ENCODE peak calls at places on chromosome 22, in eight cellular contexts. One of them, this sample, is unnamed.
A peak's percentile ranks its signal among the peaks of the same experiment; 100 is the strongest.

GRCh38 chr22:37241351-37242142 is 2.5 kb downstream of the RAC2 start:
- DNase-seq in CD4-positive, alpha-beta memory T cell: peak; percentile 54
- DNase-seq in activated T-helper 2 cell treated with anti-CD3 and anti-CD28 coated beads, Interferon-gamma antibody, Interleukin-2, Interleukin-4, amounts not matched to agents 10 μg/mL and 5 μg/mL and 100 μg/mL, durations not matched to agents 14 hours and 24 hours and 36 hours: no peak
- DNase-seq in left colon: no peak
- DNase-seq in neural crest cell: no peak
- DNase-seq in progenitor cell of endocrine pancreas: no peak
- DNase-seq in NCI-H1694: no peak
- DNase-seq in stimulated activated CD4-positive, alpha-beta T cell treated with anti-CD3 and anti-CD28 coated beads, Interleukin-15, amount 100 ng/mL, for 1 hour: no peak
- DNase-seq in this sample: no peak

GRCh38 chr22:37240941-37241320 is 3.1 kb downstream of the RAC2 start:
- DNase-seq in NCI-H1694: no peak
- DNase-seq in activated T-helper 2 cell treated with anti-CD3 and anti-CD28 coated beads, Interferon-gamma antibody, Interleukin-2, Interleukin-4, amounts not matched to agents 10 μg/mL and 5 μg/mL and 100 μg/mL, durations not matched to agents 14 hours and 24 hours and 36 hours: no peak
- DNase-seq in neural crest cell: no peak
- DNase-seq in left colon: no peak
- DNase-seq in stimulated activated CD4-positive, alpha-beta T cell treated with anti-CD3 and anti-CD28 coated beads, Interleukin-15, amount 100 ng/mL, for 1 hour: no peak
- DNase-seq in CD4-positive, alpha-beta memory T cell: no peak
- DNase-seq in progenitor cell of endocrine pancreas: no peak
- DNase-seq in this sample: no peak

GRCh38 chr22:25564979-25565677 is 653 bp downstream of the GRK3 start:
- DNase-seq in left colon: no peak
- DNase-seq in neural crest cell: peak; percentile 40
- DNase-seq in NCI-H1694: no peak
- DNase-seq in CD4-positive, alpha-beta memory T cell: peak; percentile 0
- DNase-seq in progenitor cell of endocrine pancreas: peak; percentile 22
- DNase-seq in stimulated activated CD4-positive, alpha-beta T cell treated with anti-CD3 and anti-CD28 coated beads, Interleukin-15, amount 100 ng/mL, for 1 hour: no peak
- DNase-seq in activated T-helper 2 cell treated with anti-CD3 and anti-CD28 coated beads, Interferon-gamma antibody, Interleukin-2, Interleukin-4, amounts not matched to agents 10 μg/mL and 5 μg/mL and 100 μg/mL, durations not matched to agents 14 hours and 24 hours and 36 hours: peak; percentile 29
- DNase-seq in this sample: peak; percentile 30

GRCh38 chr22:22103078-22103593 is 120.5 kb upstream of the TOP3B start:
- DNase-seq in neural crest cell: peak; percentile 34
- DNase-seq in progenitor cell of endocrine pancreas: no peak
- DNase-seq in activated T-helper 2 cell treated with anti-CD3 and anti-CD28 coated beads, Interferon-gamma antibody, Interleukin-2, Interleukin-4, amounts not matched to agents 10 μg/mL and 5 μg/mL and 100 μg/mL, durations not matched to agents 14 hours and 24 hours and 36 hours: no peak
- DNase-seq in CD4-positive, alpha-beta memory T cell: no peak
- DNase-seq in left colon: no peak
- DNase-seq in NCI-H1694: no peak
- DNase-seq in stimulated activated CD4-positive, alpha-beta T cell treated with anti-CD3 and anti-CD28 coated beads, Interleukin-15, amount 100 ng/mL, for 1 hour: no peak
- DNase-seq in this sample: peak; percentile 35

GRCh38 chr22:49358041-49358440 is 469.6 kb downstream of the BRD1 start:
- DNase-seq in progenitor cell of endocrine pancreas: no peak
- DNase-seq in neural crest cell: no peak
- DNase-seq in activated T-helper 2 cell treated with anti-CD3 and anti-CD28 coated beads, Interferon-gamma antibody, Interleukin-2, Interleukin-4, amounts not matched to agents 10 μg/mL and 5 μg/mL and 100 μg/mL, durations not matched to agents 14 hours and 24 hours and 36 hours: no peak
- DNase-seq in stimulated activated CD4-positive, alpha-beta T cell treated with anti-CD3 and anti-CD28 coated beads, Interleukin-15, amount 100 ng/mL, for 1 hour: no peak
- DNase-seq in CD4-positive, alpha-beta memory T cell: no peak
- DNase-seq in left colon: no peak
- DNase-seq in NCI-H1694: no peak
- DNase-seq in this sample: no peak

GRCh38 chr22:42991010-42991651 is 23.8 kb downstream of the PACSIN2 start:
- DNase-seq in progenitor cell of endocrine pancreas: no peak
- DNase-seq in neural crest cell: no peak
- DNase-seq in left colon: peak; percentile 72
- DNase-seq in stimulated activated CD4-positive, alpha-beta T cell treated with anti-CD3 and anti-CD28 coated beads, Interleukin-15, amount 100 ng/mL, for 1 hour: no peak
- DNase-seq in NCI-H1694: no peak
- DNase-seq in CD4-positive, alpha-beta memory T cell: no peak
- DNase-seq in activated T-helper 2 cell treated with anti-CD3 and anti-CD28 coated beads, Interferon-gamma antibody, Interleukin-2, Interleukin-4, amounts not matched to agents 10 μg/mL and 5 μg/mL and 100 μg/mL, durations not matched to agents 14 hours and 24 hours and 36 hours: no peak
- DNase-seq in this sample: no peak

GRCh38 chr22:23180893-23181762 is 819 bp downstream of the BCR start:
- DNase-seq in NCI-H1694: no peak
- DNase-seq in activated T-helper 2 cell treated with anti-CD3 and anti-CD28 coated beads, Interferon-gamma antibody, Interleukin-2, Interleukin-4, amounts not matched to agents 10 μg/mL and 5 μg/mL and 100 μg/mL, durations not matched to agents 14 hours and 24 hours and 36 hours: no peak
- DNase-seq in left colon: no peak
- DNase-seq in progenitor cell of endocrine pancreas: no peak
- DNase-seq in stimulated activated CD4-positive, alpha-beta T cell treated with anti-CD3 and anti-CD28 coated beads, Interleukin-15, amount 100 ng/mL, for 1 hour: no peak
- DNase-seq in CD4-positive, alpha-beta memory T cell: peak; percentile 46
- DNase-seq in neural crest cell: no peak
- DNase-seq in this sample: peak; percentile 64

GRCh38 chr22:46737976-46738641 is at the start of gene CERK:
- DNase-seq in activated T-helper 2 cell treated with anti-CD3 and anti-CD28 coated beads, Interferon-gamma antibody, Interleukin-2, Interleukin-4, amounts not matched to agents 10 μg/mL and 5 μg/mL and 100 μg/mL, durations not matched to agents 14 hours and 24 hours and 36 hours: peak; percentile 62
- DNase-seq in NCI-H1694: peak; percentile 17
- DNase-seq in progenitor cell of endocrine pancreas: peak; percentile 34
- DNase-seq in neural crest cell: peak; percentile 53
- DNase-seq in stimulated activated CD4-positive, alpha-beta T cell treated with anti-CD3 and anti-CD28 coated beads, Interleukin-15, amount 100 ng/mL, for 1 hour: peak; percentile 45
- DNase-seq in CD4-positive, alpha-beta memory T cell: peak; percentile 60
- DNase-seq in left colon: peak; percentile 75
- DNase-seq in this sample: peak; percentile 79

GRCh38 chr22:50306753-50307749 is at the start of gene PLXNB2:
- DNase-seq in neural crest cell: peak; percentile 64
- DNase-seq in progenitor cell of endocrine pancreas: peak; percentile 70
- DNase-seq in CD4-positive, alpha-beta memory T cell: no peak
- DNase-seq in left colon: peak; percentile 81
- DNase-seq in NCI-H1694: peak; percentile 47
- DNase-seq in activated T-helper 2 cell treated with anti-CD3 and anti-CD28 coated beads, Interferon-gamma antibody, Interleukin-2, Interleukin-4, amounts not matched to agents 10 μg/mL and 5 μg/mL and 100 μg/mL, durations not matched to agents 14 hours and 24 hours and 36 hours: no peak
- DNase-seq in stimulated activated CD4-positive, alpha-beta T cell treated with anti-CD3 and anti-CD28 coated beads, Interleukin-15, amount 100 ng/mL, for 1 hour: no peak
- DNase-seq in this sample: peak; percentile 89

GRCh38 chr22:19705181-19705934 is 8.9 kb upstream of the SEPTIN5 start:
- DNase-seq in NCI-H1694: no peak
- DNase-seq in progenitor cell of endocrine pancreas: no peak
- DNase-seq in stimulated activated CD4-positive, alpha-beta T cell treated with anti-CD3 and anti-CD28 coated beads, Interleukin-15, amount 100 ng/mL, for 1 hour: no peak
- DNase-seq in activated T-helper 2 cell treated with anti-CD3 and anti-CD28 coated beads, Interferon-gamma antibody, Interleukin-2, Interleukin-4, amounts not matched to agents 10 μg/mL and 5 μg/mL and 100 μg/mL, durations not matched to agents 14 hours and 24 hours and 36 hours: no peak
- DNase-seq in neural crest cell: no peak
- DNase-seq in left colon: no peak
- DNase-seq in CD4-positive, alpha-beta memory T cell: no peak
- DNase-seq in this sample: no peak

GRCh38 chr22:45830531-45831245 is 146.3 kb downstream of the WNT7B start:
- DNase-seq in CD4-positive, alpha-beta memory T cell: no peak
- DNase-seq in stimulated activated CD4-positive, alpha-beta T cell treated with anti-CD3 and anti-CD28 coated beads, Interleukin-15, amount 100 ng/mL, for 1 hour: no peak
- DNase-seq in neural crest cell: no peak
- DNase-seq in left colon: no peak
- DNase-seq in activated T-helper 2 cell treated with anti-CD3 and anti-CD28 coated beads, Interferon-gamma antibody, Interleukin-2, Interleukin-4, amounts not matched to agents 10 μg/mL and 5 μg/mL and 100 μg/mL, durations not matched to agents 14 hours and 24 hours and 36 hours: no peak
- DNase-seq in progenitor cell of endocrine pancreas: no peak
- DNase-seq in NCI-H1694: no peak
- DNase-seq in this sample: no peak

GRCh38 chr22:30240541-30241417 is 5.8 kb downstream of the LIF start:
- DNase-seq in progenitor cell of endocrine pancreas: no peak
- DNase-seq in neural crest cell: no peak
- DNase-seq in stimulated activated CD4-positive, alpha-beta T cell treated with anti-CD3 and anti-CD28 coated beads, Interleukin-15, amount 100 ng/mL, for 1 hour: no peak
- DNase-seq in CD4-positive, alpha-beta memory T cell: no peak
- DNase-seq in NCI-H1694: no peak
- DNase-seq in activated T-helper 2 cell treated with anti-CD3 and anti-CD28 coated beads, Interferon-gamma antibody, Interleukin-2, Interleukin-4, amounts not matched to agents 10 μg/mL and 5 μg/mL and 100 μg/mL, durations not matched to agents 14 hours and 24 hours and 36 hours: no peak
- DNase-seq in left colon: no peak
- DNase-seq in this sample: no peak

GRCh38 chr22:46002757-46003270 is 25.9 kb upstream of the WNT7B start:
- DNase-seq in activated T-helper 2 cell treated with anti-CD3 and anti-CD28 coated beads, Interferon-gamma antibody, Interleukin-2, Interleukin-4, amounts not matched to agents 10 μg/mL and 5 μg/mL and 100 μg/mL, durations not matched to agents 14 hours and 24 hours and 36 hours: no peak
- DNase-seq in CD4-positive, alpha-beta memory T cell: no peak
- DNase-seq in NCI-H1694: no peak
- DNase-seq in progenitor cell of endocrine pancreas: no peak
- DNase-seq in left colon: no peak
- DNase-seq in neural crest cell: no peak
- DNase-seq in stimulated activated CD4-positive, alpha-beta T cell treated with anti-CD3 and anti-CD28 coated beads, Interleukin-15, amount 100 ng/mL, for 1 hour: no peak
- DNase-seq in this sample: no peak

GRCh38 chr22:46237453-46238158 is 12.5 kb downstream of the CDPF1 start:
- DNase-seq in CD4-positive, alpha-beta memory T cell: no peak
- DNase-seq in NCI-H1694: no peak
- DNase-seq in left colon: no peak
- DNase-seq in stimulated activated CD4-positive, alpha-beta T cell treated with anti-CD3 and anti-CD28 coated beads, Interleukin-15, amount 100 ng/mL, for 1 hour: no peak
- DNase-seq in activated T-helper 2 cell treated with anti-CD3 and anti-CD28 coated beads, Interferon-gamma antibody, Interleukin-2, Interleukin-4, amounts not matched to agents 10 μg/mL and 5 μg/mL and 100 μg/mL, durations not matched to agents 14 hours and 24 hours and 36 hours: no peak
- DNase-seq in progenitor cell of endocrine pancreas: no peak
- DNase-seq in neural crest cell: no peak
- DNase-seq in this sample: no peak

GRCh38 chr22:20615021-20615420 is 107.6 kb downstream of the MED15 start:
- DNase-seq in activated T-helper 2 cell treated with anti-CD3 and anti-CD28 coated beads, Interferon-gamma antibody, Interleukin-2, Interleukin-4, amounts not matched to agents 10 μg/mL and 5 μg/mL and 100 μg/mL, durations not matched to agents 14 hours and 24 hours and 36 hours: no peak
- DNase-seq in CD4-positive, alpha-beta memory T cell: no peak
- DNase-seq in progenitor cell of endocrine pancreas: no peak
- DNase-seq in left colon: no peak
- DNase-seq in stimulated activated CD4-positive, alpha-beta T cell treated with anti-CD3 and anti-CD28 coated beads, Interleukin-15, amount 100 ng/mL, for 1 hour: no peak
- DNase-seq in NCI-H1694: no peak
- DNase-seq in neural crest cell: no peak
- DNase-seq in this sample: no peak

GRCh38 chr22:28903719-28904118 is 20.3 kb downstream of the ZNRF3 start:
- DNase-seq in progenitor cell of endocrine pancreas: no peak
- DNase-seq in stimulated activated CD4-positive, alpha-beta T cell treated with anti-CD3 and anti-CD28 coated beads, Interleukin-15, amount 100 ng/mL, for 1 hour: no peak
- DNase-seq in neural crest cell: no peak
- DNase-seq in activated T-helper 2 cell treated with anti-CD3 and anti-CD28 coated beads, Interferon-gamma antibody, Interleukin-2, Interleukin-4, amounts not matched to agents 10 μg/mL and 5 μg/mL and 100 μg/mL, durations not matched to agents 14 hours and 24 hours and 36 hours: no peak
- DNase-seq in CD4-positive, alpha-beta memory T cell: no peak
- DNase-seq in left colon: no peak
- DNase-seq in NCI-H1694: no peak
- DNase-seq in this sample: no peak

GRCh38 chr22:30802202-30803166 is 107.8 kb downstream of the OSBP2 start:
- DNase-seq in stimulated activated CD4-positive, alpha-beta T cell treated with anti-CD3 and anti-CD28 coated beads, Interleukin-15, amount 100 ng/mL, for 1 hour: peak; percentile 45
- DNase-seq in CD4-positive, alpha-beta memory T cell: peak; percentile 71
- DNase-seq in activated T-helper 2 cell treated with anti-CD3 and anti-CD28 coated beads, Interferon-gamma antibody, Interleukin-2, Interleukin-4, amounts not matched to agents 10 μg/mL and 5 μg/mL and 100 μg/mL, durations not matched to agents 14 hours and 24 hours and 36 hours: peak; percentile 78
- DNase-seq in progenitor cell of endocrine pancreas: peak; percentile 91
- DNase-seq in neural crest cell: peak; percentile 82
- DNase-seq in NCI-H1694: no peak
- DNase-seq in left colon: peak; percentile 84
- DNase-seq in this sample: peak; percentile 72

GRCh38 chr22:18954941-18955571 is 19.0 kb upstream of the PRODH start:
- DNase-seq in neural crest cell: no peak
- DNase-seq in NCI-H1694: no peak
- DNase-seq in stimulated activated CD4-positive, alpha-beta T cell treated with anti-CD3 and anti-CD28 coated beads, Interleukin-15, amount 100 ng/mL, for 1 hour: no peak
- DNase-seq in CD4-positive, alpha-beta memory T cell: no peak
- DNase-seq in progenitor cell of endocrine pancreas: no peak
- DNase-seq in left colon: no peak
- DNase-seq in activated T-helper 2 cell treated with anti-CD3 and anti-CD28 coated beads, Interferon-gamma antibody, Interleukin-2, Interleukin-4, amounts not matched to agents 10 μg/mL and 5 μg/mL and 100 μg/mL, durations not matched to agents 14 hours and 24 hours and 36 hours: no peak
- DNase-seq in this sample: no peak

GRCh38 chr22:38167988-38168407 is 13.6 kb downstream of the PLA2G6 start:
- DNase-seq in stimulated activated CD4-positive, alpha-beta T cell treated with anti-CD3 and anti-CD28 coated beads, Interleukin-15, amount 100 ng/mL, for 1 hour: no peak
- DNase-seq in left colon: peak; percentile 16
- DNase-seq in activated T-helper 2 cell treated with anti-CD3 and anti-CD28 coated beads, Interferon-gamma antibody, Interleukin-2, Interleukin-4, amounts not matched to agents 10 μg/mL and 5 μg/mL and 100 μg/mL, durations not matched to agents 14 hours and 24 hours and 36 hours: no peak
- DNase-seq in NCI-H1694: no peak
- DNase-seq in neural crest cell: no peak
- DNase-seq in CD4-positive, alpha-beta memory T cell: no peak
- DNase-seq in progenitor cell of endocrine pancreas: no peak
- DNase-seq in this sample: no peak

GRCh38 chr22:43922123-43922522 is 1.5 kb upstream of the PNPLA3 start:
- DNase-seq in progenitor cell of endocrine pancreas: no peak
- DNase-seq in stimulated activated CD4-positive, alpha-beta T cell treated with anti-CD3 and anti-CD28 coated beads, Interleukin-15, amount 100 ng/mL, for 1 hour: no peak
- DNase-seq in CD4-positive, alpha-beta memory T cell: no peak
- DNase-seq in NCI-H1694: no peak
- DNase-seq in left colon: no peak
- DNase-seq in neural crest cell: no peak
- DNase-seq in activated T-helper 2 cell treated with anti-CD3 and anti-CD28 coated beads, Interferon-gamma antibody, Interleukin-2, Interleukin-4, amounts not matched to agents 10 μg/mL and 5 μg/mL and 100 μg/mL, durations not matched to agents 14 hours and 24 hours and 36 hours: no peak
- DNase-seq in this sample: no peak

GRCh38 chr22:42844756-42845155 is 12.3 kb downstream of the ARFGAP3 start:
- DNase-seq in activated T-helper 2 cell treated with anti-CD3 and anti-CD28 coated beads, Interferon-gamma antibody, Interleukin-2, Interleukin-4, amounts not matched to agents 10 μg/mL and 5 μg/mL and 100 μg/mL, durations not matched to agents 14 hours and 24 hours and 36 hours: no peak
- DNase-seq in left colon: peak; percentile 38
- DNase-seq in neural crest cell: no peak
- DNase-seq in stimulated activated CD4-positive, alpha-beta T cell treated with anti-CD3 and anti-CD28 coated beads, Interleukin-15, amount 100 ng/mL, for 1 hour: no peak
- DNase-seq in NCI-H1694: no peak
- DNase-seq in progenitor cell of endocrine pancreas: no peak
- DNase-seq in CD4-positive, alpha-beta memory T cell: no peak
- DNase-seq in this sample: no peak

GRCh38 chr22:32994921-32995320 is 63.3 kb downstream of the SYN3 start:
- DNase-seq in CD4-positive, alpha-beta memory T cell: no peak
- DNase-seq in activated T-helper 2 cell treated with anti-CD3 and anti-CD28 coated beads, Interferon-gamma antibody, Interleukin-2, Interleukin-4, amounts not matched to agents 10 μg/mL and 5 μg/mL and 100 μg/mL, durations not matched to agents 14 hours and 24 hours and 36 hours: no peak
- DNase-seq in progenitor cell of endocrine pancreas: no peak
- DNase-seq in left colon: no peak
- DNase-seq in NCI-H1694: no peak
- DNase-seq in neural crest cell: no peak
- DNase-seq in stimulated activated CD4-positive, alpha-beta T cell treated with anti-CD3 and anti-CD28 coated beads, Interleukin-15, amount 100 ng/mL, for 1 hour: no peak
- DNase-seq in this sample: no peak

GRCh38 chr22:50526849-50527801 is 1.7 kb upstream of the SCO2 start:
- DNase-seq in progenitor cell of endocrine pancreas: no peak
- DNase-seq in stimulated activated CD4-positive, alpha-beta T cell treated with anti-CD3 and anti-CD28 coated beads, Interleukin-15, amount 100 ng/mL, for 1 hour: no peak
- DNase-seq in activated T-helper 2 cell treated with anti-CD3 and anti-CD28 coated beads, Interferon-gamma antibody, Interleukin-2, Interleukin-4, amounts not matched to agents 10 μg/mL and 5 μg/mL and 100 μg/mL, durations not matched to agents 14 hours and 24 hours and 36 hours: no peak
- DNase-seq in CD4-positive, alpha-beta memory T cell: peak; percentile 30
- DNase-seq in neural crest cell: no peak
- DNase-seq in NCI-H1694: no peak
- DNase-seq in left colon: peak; percentile 79
- DNase-seq in this sample: peak; percentile 96